ENCODE peak calls at places on chromosome 1, in eight cellular contexts. T, R, H, I, W, J, S and E are unnamed samples.

GRCh38 chr1:145893306-145894055 is 7.8 kb upstream of the ANKRD35 start:
- DNase-seq in S (no peak), I (no peak), H (no peak), J (no peak), R (no peak), T (no peak), W (no peak), E (no peak)

GRCh38 chr1:37465596-37466517 is 8.5 kb upstream of the ZC3H12A start:
- DNase-seq in S (no peak), J (no peak), I (no peak), R (no peak), H (no peak), T (no peak), W (no peak), E (no peak)

GRCh38 chr1:212689196-212689710 is 10.4 kb downstream of the BATF3 start:
- DNase-seq in W (no peak), R (no peak), S (no peak), I (no peak), J (no peak), T (no peak), H (no peak), E (no peak)

GRCh38 chr1:67685558-67686271 is 714 bp downstream of the GADD45A start:
- DNase-seq in T (peak), W (no peak), S (no peak), I (peak), J (peak), R (no peak), H (peak), E (no peak)

GRCh38 chr1:181126289-181126688 is 37.8 kb downstream of the IER5 start:
- DNase-seq in S (no peak), R (no peak), I (no peak), W (no peak), J (no peak), H (no peak), T (no peak), E (no peak)

GRCh38 chr1:33237579-33237978 is 18.7 kb upstream of the ZNF362 start:
- DNase-seq in T (no peak), R (no peak), H (no peak), J (no peak), W (no peak), I (no peak), S (no peak), E (no peak)

GRCh38 chr1:230022666-230023380 is 44.2 kb upstream of the GALNT2 start:
- DNase-seq in T (no peak), R (no peak), W (no peak), J (no peak), S (no peak), H (no peak), I (no peak), E (no peak)

GRCh38 chr1:85661767-85662166 is 46.5 kb downstream of the ZNHIT6 start:
- DNase-seq in H (no peak), J (no peak), I (peak), R (no peak), S (no peak), W (no peak), T (no peak), E (no peak)

GRCh38 chr1:160046494-160047115 is 14.8 kb upstream of the PIGM start:
- DNase-seq in H (peak), W (peak), J (no peak), I (no peak), T (no peak), S (no peak), R (no peak), E (no peak)